ENCODE peak calls at places on chromosomes 16 and 17, in five cellular contexts. F is CD8-positive, alpha-beta memory T cell; Q is NCI-H1436; Y is activated naive CD4-positive, alpha-beta T cell treated with Interleukin-2 at 50 U/mL for 16 hours; C is mucosa of descending colon. H is an unnamed sample.

GRCh38 chr16:1039762-1040161 is 32.8 kb upstream of the SSTR5 start:
- DNase-seq in F (no peak), Y (no peak), C (no peak), Q (no peak), H (no peak)

GRCh38 chr16:67055712-67056487 is 27.0 kb downstream of the CBFB start:
- DNase-seq in Q (no peak), C (no peak), Y (peak; percentile 12), F (no peak), H (peak; percentile 94)

GRCh38 chr16:11737678-11738077 is 5.0 kb downstream of the TXNDC11 start:
- DNase-seq in Y (no peak), C (no peak), F (no peak), Q (no peak), H (no peak)

GRCh38 chr17:18987230-18987610 is 17.3 kb downstream of the FAM83G start:
- DNase-seq in F (no peak), Y (no peak), C (peak; percentile 34), Q (no peak), H (no peak)

GRCh38 chr16:23174622-23175021 is 7.9 kb upstream of the SCNN1G start:
- DNase-seq in Y (no peak), F (no peak), C (no peak), Q (no peak), H (no peak)

GRCh38 chr16:87273471-87274030 is 43.6 kb downstream of the C16orf95 start:
- DNase-seq in F (no peak), C (no peak), Y (no peak), Q (no peak), H (no peak)

GRCh38 chr17:8019665-8020064 is 17.2 kb downstream of the GUCY2D start:
- DNase-seq in Q (no peak), C (no peak), Y (no peak), F (no peak), H (no peak)

GRCh38 chr17:34756670-34757021 is 177.3 kb downstream of the TMEM132E start:
- DNase-seq in Y (no peak), F (no peak), C (no peak), Q (no peak), H (peak; percentile 3)

GRCh38 chr17:7438050-7438614 is 1.2 kb upstream of the FGF11 start:
- DNase-seq in C (peak; percentile 80), Q (no peak), Y (peak; percentile 58), F (peak; percentile 61), H (no peak)

GRCh38 chr17:28395426-28395825 is 10.6 kb downstream of the SLC46A1 start:
- DNase-seq in Q (no peak), C (no peak), F (no peak), Y (no peak), H (no peak)

GRCh38 chr16:9969580-9969979 is 212.6 kb downstream of the GRIN2A start:
- DNase-seq in Q (no peak), Y (no peak), F (no peak), C (no peak), H (no peak)

GRCh38 chr17:77247048-77247541 is 106.3 kb downstream of the SEC14L1 start:
- DNase-seq in F (peak; percentile 90), Y (peak; percentile 91), Q (peak; percentile 93), C (peak; percentile 87), H (no peak)

GRCh38 chr17:77002103-77003045 is 134.2 kb downstream of the MGAT5B start:
- DNase-seq in Y (no peak), F (no peak), C (no peak), Q (no peak), H (peak; percentile 52)

GRCh38 chr17:21300601-21301571 is 16.4 kb downstream of the MAP2K3 start:
- DNase-seq in C (peak; percentile 42), Q (no peak), F (no peak), Y (no peak), H (no peak)

GRCh38 chr16:12511708-12512107 is 292.0 kb downstream of the CPPED1 start:
- DNase-seq in Y (no peak), F (peak; percentile 30), Q (no peak), C (no peak), H (no peak)

H was measured in skeletal muscle cell.